ENCODE peak calls at places on chromosomes 5 and 9, in seven cellular contexts. One of them, this sample, is unnamed. For H3K9me3, the result is how much of the 10 kb centered on the place peaks cover.

GRCh38 chr9:28001096-28001495 is 427.8 kb upstream of the C9orf72 start:
- DNase-seq in left ventricle myocardium inferior: no peak
- DNase-seq in neuronal stem cell: no peak
- DNase-seq in spleen: no peak
- DNase-seq in hepatocyte: no peak
- DNase-seq in endodermal cell: no peak
- DNase-seq in Karpas-422: no peak
- DNase-seq in this sample: no peak

GRCh38 chr9:136010176-136010575 is 49.0 kb upstream of the UBAC1 start:
- DNase-seq in Karpas-422: no peak
- DNase-seq in left ventricle myocardium inferior: no peak
- DNase-seq in endodermal cell: no peak
- DNase-seq in hepatocyte: no peak
- DNase-seq in spleen: peak
- DNase-seq in neuronal stem cell: no peak
- DNase-seq in this sample: no peak

GRCh38 chr5:1757511-1757910 is 42.1 kb downstream of the MRPL36 start:
- DNase-seq in spleen: peak
- DNase-seq in Karpas-422: no peak
- DNase-seq in hepatocyte: no peak
- DNase-seq in left ventricle myocardium inferior: no peak
- DNase-seq in neuronal stem cell: no peak
- DNase-seq in endodermal cell: peak
- DNase-seq in this sample: no peak

GRCh38 chr9:127875306-127875966 is 2.0 kb downstream of the AK1 start:
- DNase-seq in hepatocyte: peak
- DNase-seq in neuronal stem cell: no peak
- DNase-seq in spleen: peak
- DNase-seq in endodermal cell: peak
- DNase-seq in left ventricle myocardium inferior: no peak
- DNase-seq in Karpas-422: no peak
- DNase-seq in this sample: no peak

GRCh38 chr5:658103-658502 is 35.0 kb downstream of the TPPP start:
- DNase-seq in left ventricle myocardium inferior: no peak
- DNase-seq in endodermal cell: no peak
- DNase-seq in spleen: peak
- DNase-seq in neuronal stem cell: no peak
- DNase-seq in hepatocyte: no peak
- DNase-seq in Karpas-422: no peak
- DNase-seq in this sample: no peak

GRCh38 chr5:110716247-110717245 is 9.9 kb downstream of the TMEM232 start:
- DNase-seq in Karpas-422: no peak
- DNase-seq in hepatocyte: no peak
- DNase-seq in left ventricle myocardium inferior: no peak
- DNase-seq in endodermal cell: no peak
- DNase-seq in spleen: no peak
- DNase-seq in neuronal stem cell: no peak
- DNase-seq in this sample: no peak

GRCh38 chr9:89922099-89922498 is 317.3 kb downstream of the GADD45G start:
- DNase-seq in endodermal cell: peak
- DNase-seq in neuronal stem cell: no peak
- DNase-seq in left ventricle myocardium inferior: no peak
- DNase-seq in hepatocyte: no peak
- DNase-seq in spleen: no peak
- DNase-seq in Karpas-422: no peak
- DNase-seq in this sample: no peak

GRCh38 chr5:81398741-81399140 is 4.8 kb upstream of the ACOT12 start:
- DNase-seq in Karpas-422: no peak
- DNase-seq in left ventricle myocardium inferior: no peak
- DNase-seq in endodermal cell: no peak
- DNase-seq in hepatocyte: no peak
- DNase-seq in neuronal stem cell: no peak
- DNase-seq in spleen: no peak
- DNase-seq in this sample: no peak

GRCh38 chr5:82151622-82152021 is 126.5 kb downstream of the RPS23 start:
- DNase-seq in endodermal cell: no peak
- DNase-seq in hepatocyte: no peak
- DNase-seq in left ventricle myocardium inferior: no peak
- DNase-seq in spleen: no peak
- DNase-seq in neuronal stem cell: no peak
- DNase-seq in Karpas-422: peak
- DNase-seq in this sample: no peak

GRCh38 chr9:107739601-107740082 is 250.1 kb upstream of the KLF4 start:
- DNase-seq in spleen: no peak
- DNase-seq in hepatocyte: no peak
- DNase-seq in Karpas-422: no peak
- DNase-seq in endodermal cell: no peak
- DNase-seq in neuronal stem cell: no peak
- DNase-seq in left ventricle myocardium inferior: peak
- DNase-seq in this sample: no peak

GRCh38 chr5:61440596-61440995 is 108.5 kb downstream of the ZSWIM6 start:
- DNase-seq in left ventricle myocardium inferior: no peak
- DNase-seq in neuronal stem cell: no peak
- DNase-seq in spleen: no peak
- DNase-seq in hepatocyte: no peak
- DNase-seq in endodermal cell: no peak
- DNase-seq in Karpas-422: no peak
- DNase-seq in this sample: no peak

GRCh38 chr5:61440086-61440485 is 108.0 kb downstream of the ZSWIM6 start:
- DNase-seq in spleen: no peak
- DNase-seq in endodermal cell: no peak
- DNase-seq in left ventricle myocardium inferior: no peak
- DNase-seq in Karpas-422: no peak
- DNase-seq in neuronal stem cell: no peak
- DNase-seq in hepatocyte: no peak
- DNase-seq in this sample: no peak

GRCh38 chr5:61441742-61442141 is 109.7 kb downstream of the ZSWIM6 start:
- DNase-seq in endodermal cell: no peak
- DNase-seq in spleen: no peak
- DNase-seq in neuronal stem cell: no peak
- DNase-seq in left ventricle myocardium inferior: no peak
- DNase-seq in hepatocyte: no peak
- DNase-seq in Karpas-422: no peak
- DNase-seq in this sample: no peak
- H3K9me3 ChIP-seq in endodermal cell: under half
- H3K9me3 ChIP-seq in spleen: half or more
- H3K9me3 ChIP-seq in neuronal stem cell: half or more
- H3K9me3 ChIP-seq in left ventricle myocardium inferior: under half
- H3K9me3 ChIP-seq in hepatocyte: under half
- H3K9me3 ChIP-seq in Karpas-422: under half
- H3K9me3 ChIP-seq in this sample: under half

GRCh38 chr9:138120511-138121437 is 243.2 kb downstream of the CACNA1B start:
- DNase-seq in spleen: no peak
- DNase-seq in endodermal cell: no peak
- DNase-seq in Karpas-422: no peak
- DNase-seq in hepatocyte: no peak
- DNase-seq in neuronal stem cell: no peak
- DNase-seq in left ventricle myocardium inferior: no peak
- DNase-seq in this sample: no peak
- H3K9me3 ChIP-seq in spleen: under half
- H3K9me3 ChIP-seq in endodermal cell: under half
- H3K9me3 ChIP-seq in Karpas-422: under half
- H3K9me3 ChIP-seq in hepatocyte: under half
- H3K9me3 ChIP-seq in neuronal stem cell: under half
- H3K9me3 ChIP-seq in left ventricle myocardium inferior: under half
- H3K9me3 ChIP-seq in this sample: under half

DNA sequence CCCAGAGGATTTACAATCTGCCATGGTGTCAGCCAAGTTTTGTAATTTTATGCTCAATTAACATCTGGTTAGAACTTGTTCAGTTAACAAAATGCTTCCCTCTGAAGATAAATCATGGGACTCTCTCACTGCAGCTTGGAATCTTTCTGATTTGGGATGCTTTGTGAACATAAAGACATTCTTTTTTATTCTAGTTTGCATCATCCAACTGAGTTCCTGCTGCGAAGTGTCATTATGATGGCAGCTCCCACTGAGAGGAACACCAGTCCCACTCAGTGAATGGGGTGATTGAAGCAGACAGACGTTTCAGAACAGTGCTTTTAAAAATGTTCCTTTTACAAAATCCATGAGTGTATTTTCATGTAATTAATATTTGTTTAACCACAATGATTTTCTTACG is 863.8 kb downstream of the TLE4 start:
- DNase-seq in Karpas-422: no peak
- DNase-seq in endodermal cell: no peak
- DNase-seq in hepatocyte: no peak
- DNase-seq in spleen: no peak
- DNase-seq in neuronal stem cell: peak
- DNase-seq in left ventricle myocardium inferior: no peak
- DNase-seq in this sample: no peak
- H3K9me3 ChIP-seq in Karpas-422: under half
- H3K9me3 ChIP-seq in endodermal cell: under half
- H3K9me3 ChIP-seq in hepatocyte: under half
- H3K9me3 ChIP-seq in spleen: under half
- H3K9me3 ChIP-seq in neuronal stem cell: under half
- H3K9me3 ChIP-seq in left ventricle myocardium inferior: under half
- H3K9me3 ChIP-seq in this sample: under half

DNA sequence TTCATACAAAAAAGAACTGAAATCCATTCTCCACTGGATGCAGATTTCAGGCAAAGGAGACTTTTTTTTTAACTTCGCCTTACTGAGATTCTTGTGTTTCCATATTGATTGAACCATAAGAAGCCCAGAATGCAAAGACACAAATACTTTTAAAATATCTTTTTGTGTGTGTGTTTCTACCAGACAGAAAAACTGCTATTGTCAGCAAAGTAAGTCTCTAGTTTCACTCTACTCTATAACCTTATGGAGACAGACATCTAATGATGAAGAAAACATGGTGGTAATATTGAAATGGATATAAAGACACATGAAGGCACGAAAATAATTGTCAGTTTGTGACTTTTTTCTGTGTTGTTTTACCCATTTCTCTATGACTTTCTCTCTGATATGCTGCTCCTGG is 260.3 kb upstream of the RORB start:
- DNase-seq in spleen: no peak
- DNase-seq in endodermal cell: no peak
- DNase-seq in Karpas-422: no peak
- DNase-seq in hepatocyte: no peak
- DNase-seq in neuronal stem cell: no peak
- DNase-seq in left ventricle myocardium inferior: no peak
- DNase-seq in this sample: no peak
- H3K9me3 ChIP-seq in spleen: under half
- H3K9me3 ChIP-seq in endodermal cell: under half
- H3K9me3 ChIP-seq in Karpas-422: under half
- H3K9me3 ChIP-seq in hepatocyte: under half
- H3K9me3 ChIP-seq in neuronal stem cell: under half
- H3K9me3 ChIP-seq in left ventricle myocardium inferior: under half
- H3K9me3 ChIP-seq in this sample: under half

GRCh38 chr5:141303756-141304155 is at the start of gene SLC25A2:
- DNase-seq in neuronal stem cell: no peak
- DNase-seq in Karpas-422: no peak
- DNase-seq in endodermal cell: no peak
- DNase-seq in spleen: no peak
- DNase-seq in hepatocyte: no peak
- DNase-seq in left ventricle myocardium inferior: no peak
- DNase-seq in this sample: no peak

DNA sequence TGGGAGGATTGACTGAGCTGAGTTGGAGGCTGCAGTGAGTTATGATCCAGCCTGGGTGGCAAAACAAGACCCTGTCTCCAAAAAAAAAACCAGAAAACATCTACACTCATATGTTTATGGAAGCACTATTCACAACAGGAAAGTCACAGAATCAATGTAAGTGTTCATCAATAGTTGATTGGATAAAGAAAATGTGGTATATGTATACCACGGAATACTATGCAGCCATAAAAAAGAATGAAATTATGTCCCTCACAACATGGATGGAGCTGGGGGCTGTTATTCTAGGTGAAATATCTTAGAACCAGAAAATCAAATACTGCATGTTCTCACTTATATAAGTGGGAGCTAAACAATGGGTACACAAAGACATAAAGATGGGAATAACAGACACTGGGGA is 2.8 kb upstream of the SLC25A2 start:
- DNase-seq in Karpas-422: no peak
- DNase-seq in hepatocyte: no peak
- DNase-seq in spleen: no peak
- DNase-seq in neuronal stem cell: no peak
- DNase-seq in left ventricle myocardium inferior: no peak
- DNase-seq in endodermal cell: no peak
- DNase-seq in this sample: no peak
- H3K9me3 ChIP-seq in Karpas-422: under half
- H3K9me3 ChIP-seq in hepatocyte: half or more
- H3K9me3 ChIP-seq in spleen: half or more
- H3K9me3 ChIP-seq in neuronal stem cell: under half
- H3K9me3 ChIP-seq in left ventricle myocardium inferior: half or more
- H3K9me3 ChIP-seq in endodermal cell: under half
- H3K9me3 ChIP-seq in this sample: under half

DNA sequence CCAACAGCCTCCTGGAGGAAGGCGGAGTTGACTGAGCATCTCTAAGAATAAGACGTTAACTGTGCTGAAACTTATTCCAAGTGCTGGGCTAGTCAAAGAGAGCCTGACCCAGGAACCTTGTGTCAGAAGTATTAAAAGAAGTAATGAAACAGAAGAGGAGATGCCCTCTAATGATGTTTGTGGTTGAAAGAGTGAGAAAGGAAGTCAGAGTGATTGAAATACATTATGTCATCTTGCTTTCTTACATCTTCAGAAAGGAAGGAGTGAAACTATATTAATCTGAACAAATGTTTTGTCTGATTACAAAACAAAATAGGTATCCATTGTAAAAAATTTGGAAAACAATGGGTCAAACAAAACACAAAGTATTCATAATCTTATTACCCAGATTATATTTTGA is 460.7 kb downstream of the NTRK2 start:
- DNase-seq in neuronal stem cell: no peak
- DNase-seq in hepatocyte: no peak
- DNase-seq in spleen: no peak
- DNase-seq in endodermal cell: no peak
- DNase-seq in Karpas-422: no peak
- DNase-seq in left ventricle myocardium inferior: no peak
- DNase-seq in this sample: no peak
- H3K9me3 ChIP-seq in neuronal stem cell: under half
- H3K9me3 ChIP-seq in hepatocyte: under half
- H3K9me3 ChIP-seq in spleen: under half
- H3K9me3 ChIP-seq in endodermal cell: under half
- H3K9me3 ChIP-seq in Karpas-422: under half
- H3K9me3 ChIP-seq in left ventricle myocardium inferior: under half
- H3K9me3 ChIP-seq in this sample: under half

GRCh38 chr5:4576161-4576748 is 563.9 kb upstream of the ADAMTS16 start:
- DNase-seq in Karpas-422: no peak
- DNase-seq in left ventricle myocardium inferior: no peak
- DNase-seq in neuronal stem cell: no peak
- DNase-seq in hepatocyte: no peak
- DNase-seq in endodermal cell: no peak
- DNase-seq in spleen: no peak
- DNase-seq in this sample: no peak
- H3K9me3 ChIP-seq in Karpas-422: under half
- H3K9me3 ChIP-seq in left ventricle myocardium inferior: under half
- H3K9me3 ChIP-seq in neuronal stem cell: under half
- H3K9me3 ChIP-seq in hepatocyte: under half
- H3K9me3 ChIP-seq in endodermal cell: under half
- H3K9me3 ChIP-seq in spleen: under half
- H3K9me3 ChIP-seq in this sample: under half

DNA sequence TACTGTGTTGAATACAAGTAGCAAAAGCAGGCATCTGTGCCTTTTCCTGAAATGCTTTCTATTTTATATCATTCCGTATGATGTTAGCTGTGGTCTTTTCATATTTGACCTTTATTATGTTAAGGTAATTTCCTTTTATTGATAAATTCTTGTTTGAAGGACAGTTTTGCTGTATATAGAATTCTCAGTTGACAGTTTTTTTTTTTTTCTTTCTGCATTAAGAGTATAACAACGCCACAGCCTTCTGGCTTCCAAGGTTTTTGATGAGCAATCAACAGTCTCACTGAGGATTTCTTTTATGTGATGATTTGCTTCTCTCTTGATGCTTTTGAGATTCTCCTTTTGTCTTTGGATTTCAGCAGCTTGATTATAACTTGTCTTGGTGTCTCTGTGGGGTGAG is 23.6 kb downstream of the ZNF483 start:
- DNase-seq in hepatocyte: no peak
- DNase-seq in spleen: no peak
- DNase-seq in left ventricle myocardium inferior: no peak
- DNase-seq in Karpas-422: no peak
- DNase-seq in endodermal cell: no peak
- DNase-seq in neuronal stem cell: no peak
- DNase-seq in this sample: no peak
- H3K9me3 ChIP-seq in hepatocyte: under half
- H3K9me3 ChIP-seq in spleen: half or more
- H3K9me3 ChIP-seq in left ventricle myocardium inferior: half or more
- H3K9me3 ChIP-seq in Karpas-422: under half
- H3K9me3 ChIP-seq in endodermal cell: half or more
- H3K9me3 ChIP-seq in neuronal stem cell: half or more
- H3K9me3 ChIP-seq in this sample: under half

This sample was measured in T-helper 17 cell.